ENCODE peak calls at places on chromosome 15, in ten cellular contexts. One of them, this sample, is unnamed.

GRCh38 chr15:29141206-29141907 is 128.3 kb downstream of the NSMCE3 start:
- DNase-seq in T-helper 17 cell: no peak
- DNase-seq in NCI-H2029 treated with DMSO at 0.1 percent for 48 hours: no peak
- DNase-seq in left colon: no peak
- DNase-seq in left ventricle myocardium inferior: no peak
- DNase-seq in ureter: no peak
- DNase-seq in foreskin fibroblast: no peak
- DNase-seq in fibroblast of pulmonary artery: no peak
- DNase-seq in NCI-H187 treated with DMSO at 0.1 percent for 48 hours: no peak
- DNase-seq in stimulated activated CD8-positive, alpha-beta memory T cell treated with anti-CD3 and anti-CD28 coated beads, Interleukin-4, amount 100 ng/mL, for 4 hours: no peak
- DNase-seq in this sample: no peak

GRCh38 chr15:59396660-59397059 is 24.0 kb upstream of the MYO1E start:
- DNase-seq in ureter: no peak
- DNase-seq in foreskin fibroblast: no peak
- DNase-seq in fibroblast of pulmonary artery: no peak
- DNase-seq in T-helper 17 cell: no peak
- DNase-seq in NCI-H2029 treated with DMSO at 0.1 percent for 48 hours: no peak
- DNase-seq in NCI-H187 treated with DMSO at 0.1 percent for 48 hours: no peak
- DNase-seq in left colon: no peak
- DNase-seq in left ventricle myocardium inferior: no peak
- DNase-seq in stimulated activated CD8-positive, alpha-beta memory T cell treated with anti-CD3 and anti-CD28 coated beads, Interleukin-4, amount 100 ng/mL, for 4 hours: no peak
- DNase-seq in this sample: no peak

GRCh38 chr15:74127954-74128784 is 2.2 kb upstream of the ISLR2 start:
- DNase-seq in NCI-H187 treated with DMSO at 0.1 percent for 48 hours: no peak
- DNase-seq in stimulated activated CD8-positive, alpha-beta memory T cell treated with anti-CD3 and anti-CD28 coated beads, Interleukin-4, amount 100 ng/mL, for 4 hours: no peak
- DNase-seq in fibroblast of pulmonary artery: peak
- DNase-seq in NCI-H2029 treated with DMSO at 0.1 percent for 48 hours: no peak
- DNase-seq in T-helper 17 cell: no peak
- DNase-seq in foreskin fibroblast: no peak
- DNase-seq in ureter: no peak
- DNase-seq in left colon: no peak
- DNase-seq in left ventricle myocardium inferior: no peak
- DNase-seq in this sample: no peak

GRCh38 chr15:81400640-81401236 is 26.7 kb upstream of the TMC3 start:
- DNase-seq in T-helper 17 cell: no peak
- DNase-seq in ureter: no peak
- DNase-seq in left ventricle myocardium inferior: no peak
- DNase-seq in stimulated activated CD8-positive, alpha-beta memory T cell treated with anti-CD3 and anti-CD28 coated beads, Interleukin-4, amount 100 ng/mL, for 4 hours: no peak
- DNase-seq in fibroblast of pulmonary artery: peak
- DNase-seq in NCI-H2029 treated with DMSO at 0.1 percent for 48 hours: peak
- DNase-seq in left colon: no peak
- DNase-seq in foreskin fibroblast: peak
- DNase-seq in NCI-H187 treated with DMSO at 0.1 percent for 48 hours: no peak
- DNase-seq in this sample: peak

GRCh38 chr15:72167445-72167844 is 30.1 kb downstream of the GRAMD2A start:
- DNase-seq in NCI-H2029 treated with DMSO at 0.1 percent for 48 hours: no peak
- DNase-seq in NCI-H187 treated with DMSO at 0.1 percent for 48 hours: no peak
- DNase-seq in ureter: no peak
- DNase-seq in left colon: no peak
- DNase-seq in left ventricle myocardium inferior: no peak
- DNase-seq in stimulated activated CD8-positive, alpha-beta memory T cell treated with anti-CD3 and anti-CD28 coated beads, Interleukin-4, amount 100 ng/mL, for 4 hours: no peak
- DNase-seq in fibroblast of pulmonary artery: no peak
- DNase-seq in T-helper 17 cell: no peak
- DNase-seq in foreskin fibroblast: no peak
- DNase-seq in this sample: no peak

GRCh38 chr15:72285927-72286516 is 13.7 kb upstream of the PARP6 start:
- DNase-seq in ureter: no peak
- DNase-seq in left ventricle myocardium inferior: peak
- DNase-seq in fibroblast of pulmonary artery: peak
- DNase-seq in left colon: peak
- DNase-seq in NCI-H187 treated with DMSO at 0.1 percent for 48 hours: no peak
- DNase-seq in foreskin fibroblast: no peak
- DNase-seq in stimulated activated CD8-positive, alpha-beta memory T cell treated with anti-CD3 and anti-CD28 coated beads, Interleukin-4, amount 100 ng/mL, for 4 hours: peak
- DNase-seq in NCI-H2029 treated with DMSO at 0.1 percent for 48 hours: no peak
- DNase-seq in T-helper 17 cell: no peak
- DNase-seq in this sample: no peak

GRCh38 chr15:66936864-66937245 is 128.5 kb upstream of the SMAD3 start:
- DNase-seq in ureter: no peak
- DNase-seq in NCI-H187 treated with DMSO at 0.1 percent for 48 hours: no peak
- DNase-seq in fibroblast of pulmonary artery: no peak
- DNase-seq in NCI-H2029 treated with DMSO at 0.1 percent for 48 hours: no peak
- DNase-seq in left colon: no peak
- DNase-seq in stimulated activated CD8-positive, alpha-beta memory T cell treated with anti-CD3 and anti-CD28 coated beads, Interleukin-4, amount 100 ng/mL, for 4 hours: no peak
- DNase-seq in foreskin fibroblast: no peak
- DNase-seq in left ventricle myocardium inferior: no peak
- DNase-seq in T-helper 17 cell: no peak
- DNase-seq in this sample: no peak

GRCh38 chr15:64950888-64951287 is 38.8 kb downstream of the SPG21 start:
- DNase-seq in T-helper 17 cell: no peak
- DNase-seq in NCI-H2029 treated with DMSO at 0.1 percent for 48 hours: no peak
- DNase-seq in left colon: no peak
- DNase-seq in ureter: no peak
- DNase-seq in stimulated activated CD8-positive, alpha-beta memory T cell treated with anti-CD3 and anti-CD28 coated beads, Interleukin-4, amount 100 ng/mL, for 4 hours: no peak
- DNase-seq in fibroblast of pulmonary artery: no peak
- DNase-seq in left ventricle myocardium inferior: no peak
- DNase-seq in NCI-H187 treated with DMSO at 0.1 percent for 48 hours: no peak
- DNase-seq in foreskin fibroblast: no peak
- DNase-seq in this sample: no peak

GRCh38 chr15:46766021-46766420 is 951.3 kb upstream of the SEMA6D start:
- DNase-seq in NCI-H187 treated with DMSO at 0.1 percent for 48 hours: no peak
- DNase-seq in foreskin fibroblast: no peak
- DNase-seq in left colon: no peak
- DNase-seq in ureter: no peak
- DNase-seq in fibroblast of pulmonary artery: no peak
- DNase-seq in stimulated activated CD8-positive, alpha-beta memory T cell treated with anti-CD3 and anti-CD28 coated beads, Interleukin-4, amount 100 ng/mL, for 4 hours: no peak
- DNase-seq in left ventricle myocardium inferior: no peak
- DNase-seq in NCI-H2029 treated with DMSO at 0.1 percent for 48 hours: no peak
- DNase-seq in T-helper 17 cell: no peak
- DNase-seq in this sample: no peak

GRCh38 chr15:76299786-76300185 is 11.5 kb downstream of the ETFA start:
- DNase-seq in fibroblast of pulmonary artery: no peak
- DNase-seq in T-helper 17 cell: no peak
- DNase-seq in foreskin fibroblast: no peak
- DNase-seq in left ventricle myocardium inferior: no peak
- DNase-seq in left colon: no peak
- DNase-seq in NCI-H187 treated with DMSO at 0.1 percent for 48 hours: no peak
- DNase-seq in stimulated activated CD8-positive, alpha-beta memory T cell treated with anti-CD3 and anti-CD28 coated beads, Interleukin-4, amount 100 ng/mL, for 4 hours: no peak
- DNase-seq in NCI-H2029 treated with DMSO at 0.1 percent for 48 hours: no peak
- DNase-seq in ureter: no peak
- DNase-seq in this sample: no peak

GRCh38 chr15:69265347-69265955 is 33.3 kb upstream of the PAQR5 start:
- DNase-seq in stimulated activated CD8-positive, alpha-beta memory T cell treated with anti-CD3 and anti-CD28 coated beads, Interleukin-4, amount 100 ng/mL, for 4 hours: no peak
- DNase-seq in foreskin fibroblast: no peak
- DNase-seq in T-helper 17 cell: no peak
- DNase-seq in NCI-H2029 treated with DMSO at 0.1 percent for 48 hours: no peak
- DNase-seq in NCI-H187 treated with DMSO at 0.1 percent for 48 hours: no peak
- DNase-seq in left colon: no peak
- DNase-seq in left ventricle myocardium inferior: no peak
- DNase-seq in fibroblast of pulmonary artery: peak
- DNase-seq in ureter: no peak
- DNase-seq in this sample: peak

GRCh38 chr15:36682091-36682490 is 102.7 kb downstream of the CDIN1 start:
- DNase-seq in left colon: no peak
- DNase-seq in foreskin fibroblast: peak
- DNase-seq in stimulated activated CD8-positive, alpha-beta memory T cell treated with anti-CD3 and anti-CD28 coated beads, Interleukin-4, amount 100 ng/mL, for 4 hours: no peak
- DNase-seq in left ventricle myocardium inferior: no peak
- DNase-seq in NCI-H187 treated with DMSO at 0.1 percent for 48 hours: no peak
- DNase-seq in fibroblast of pulmonary artery: peak
- DNase-seq in ureter: no peak
- DNase-seq in T-helper 17 cell: no peak
- DNase-seq in NCI-H2029 treated with DMSO at 0.1 percent for 48 hours: no peak
- DNase-seq in this sample: peak

GRCh38 chr15:51816615-51817014 is 12.8 kb upstream of the TMOD3 start:
- DNase-seq in NCI-H2029 treated with DMSO at 0.1 percent for 48 hours: no peak
- DNase-seq in stimulated activated CD8-positive, alpha-beta memory T cell treated with anti-CD3 and anti-CD28 coated beads, Interleukin-4, amount 100 ng/mL, for 4 hours: no peak
- DNase-seq in NCI-H187 treated with DMSO at 0.1 percent for 48 hours: no peak
- DNase-seq in left colon: no peak
- DNase-seq in fibroblast of pulmonary artery: no peak
- DNase-seq in left ventricle myocardium inferior: no peak
- DNase-seq in foreskin fibroblast: no peak
- DNase-seq in ureter: no peak
- DNase-seq in T-helper 17 cell: no peak
- DNase-seq in this sample: no peak

GRCh38 chr15:84824260-84824690 is 7.1 kb downstream of the ALPK3 start:
- DNase-seq in fibroblast of pulmonary artery: peak
- DNase-seq in ureter: peak
- DNase-seq in foreskin fibroblast: no peak
- DNase-seq in T-helper 17 cell: no peak
- DNase-seq in left colon: no peak
- DNase-seq in stimulated activated CD8-positive, alpha-beta memory T cell treated with anti-CD3 and anti-CD28 coated beads, Interleukin-4, amount 100 ng/mL, for 4 hours: no peak
- DNase-seq in NCI-H2029 treated with DMSO at 0.1 percent for 48 hours: no peak
- DNase-seq in left ventricle myocardium inferior: peak
- DNase-seq in NCI-H187 treated with DMSO at 0.1 percent for 48 hours: no peak
- DNase-seq in this sample: peak

GRCh38 chr15:90046846-90047481 is 45.8 kb downstream of the ZNF710 start:
- DNase-seq in T-helper 17 cell: no peak
- DNase-seq in foreskin fibroblast: no peak
- DNase-seq in NCI-H187 treated with DMSO at 0.1 percent for 48 hours: peak
- DNase-seq in stimulated activated CD8-positive, alpha-beta memory T cell treated with anti-CD3 and anti-CD28 coated beads, Interleukin-4, amount 100 ng/mL, for 4 hours: no peak
- DNase-seq in fibroblast of pulmonary artery: no peak
- DNase-seq in ureter: peak
- DNase-seq in left colon: peak
- DNase-seq in left ventricle myocardium inferior: no peak
- DNase-seq in NCI-H2029 treated with DMSO at 0.1 percent for 48 hours: peak
- DNase-seq in this sample: no peak

GRCh38 chr15:88089019-88089603 is 167.4 kb downstream of the NTRK3 start:
- DNase-seq in NCI-H187 treated with DMSO at 0.1 percent for 48 hours: no peak
- DNase-seq in T-helper 17 cell: no peak
- DNase-seq in left colon: no peak
- DNase-seq in foreskin fibroblast: no peak
- DNase-seq in NCI-H2029 treated with DMSO at 0.1 percent for 48 hours: no peak
- DNase-seq in stimulated activated CD8-positive, alpha-beta memory T cell treated with anti-CD3 and anti-CD28 coated beads, Interleukin-4, amount 100 ng/mL, for 4 hours: no peak
- DNase-seq in ureter: no peak
- DNase-seq in left ventricle myocardium inferior: no peak
- DNase-seq in fibroblast of pulmonary artery: peak
- DNase-seq in this sample: no peak

GRCh38 chr15:60949034-60949977 is 279.8 kb downstream of the RORA start:
- DNase-seq in NCI-H187 treated with DMSO at 0.1 percent for 48 hours: no peak
- DNase-seq in foreskin fibroblast: no peak
- DNase-seq in stimulated activated CD8-positive, alpha-beta memory T cell treated with anti-CD3 and anti-CD28 coated beads, Interleukin-4, amount 100 ng/mL, for 4 hours: no peak
- DNase-seq in fibroblast of pulmonary artery: no peak
- DNase-seq in left ventricle myocardium inferior: no peak
- DNase-seq in ureter: no peak
- DNase-seq in left colon: no peak
- DNase-seq in T-helper 17 cell: no peak
- DNase-seq in NCI-H2029 treated with DMSO at 0.1 percent for 48 hours: no peak
- DNase-seq in this sample: no peak